ENCODE peak calls at places on chromosomes 7 and 10, in four cellular contexts. M, E, Q and R are unnamed samples.
A peak's percentile ranks its signal among the peaks of the same experiment; 100 is the strongest.

GRCh38 chr10:44959243-44960097 is at the start of gene RASSF4:
- DNase-seq in M (peak; percentile 90), E (peak; percentile 92), Q (peak; percentile 93), R (peak; percentile 92)

GRCh38 chr7:70764004-70764691 is 367.8 kb upstream of the GALNT17 start:
- DNase-seq in M (no peak), E (no peak), Q (no peak), R (no peak)

GRCh38 chr10:103232772-103233488 is 12.8 kb upstream of the RPEL1 start:
- DNase-seq in M (no peak), E (no peak), Q (peak; percentile 22), R (no peak)

GRCh38 chr10:16386855-16387254 is 50.0 kb upstream of the PTER start:
- DNase-seq in M (no peak), E (no peak), Q (no peak), R (no peak)

GRCh38 chr10:71778071-71778470 is 4.8 kb upstream of the VSIR start:
- DNase-seq in M (no peak), E (no peak), Q (no peak), R (no peak)

GRCh38 chr7:155533120-155533826 is 13.1 kb downstream of the CNPY1 start:
- DNase-seq in M (no peak), E (no peak), Q (peak; percentile 25), R (no peak)

GRCh38 chr7:151058766-151059361 is 525 bp upstream of the SLC4A2 start:
- DNase-seq in M (no peak), E (no peak), Q (peak; percentile 66), R (no peak)

GRCh38 chr10:80158598-80159127 is 26.1 kb downstream of the PLAC9 start:
- DNase-seq in M (no peak), E (no peak), Q (peak; percentile 96), R (peak; percentile 95)

GRCh38 chr7:101820703-101821102 is 3.3 kb downstream of the CUX1 start:
- DNase-seq in M (no peak), E (no peak), Q (peak; percentile 18), R (no peak)

GRCh38 chr7:1028775-1029636 is 15.3 kb upstream of the GPR146 start:
- DNase-seq in M (no peak), E (peak; percentile 57), Q (peak; percentile 98), R (peak; percentile 92)

GRCh38 chr10:72334832-72335393 is 19.8 kb downstream of the DNAJB12 start:
- DNase-seq in M (peak; percentile 92), E (peak; percentile 74), Q (no peak), R (peak; percentile 96)

GRCh38 chr7:131803861-131804260 is 247.4 kb upstream of the PODXL start:
- DNase-seq in M (no peak), E (no peak), Q (no peak), R (peak; percentile 63)

GRCh38 chr10:113310317-113310716 is 242.5 kb upstream of the HABP2 start:
- DNase-seq in M (peak; percentile 29), E (no peak), Q (no peak), R (no peak)

GRCh38 chr10:77333610-77334340 is 303.8 kb downstream of the KCNMA1 start:
- DNase-seq in M (no peak), E (no peak), Q (peak; percentile 20), R (no peak)

GRCh38 chr7:111137296-111138195 is 46.6 kb downstream of the LRRN3 start:
- DNase-seq in M (peak; percentile 36), E (no peak), Q (peak; percentile 41), R (no peak)

GRCh38 chr10:102595914-102596313 is 48.4 kb upstream of the TRIM8 start:
- DNase-seq in M (no peak), E (no peak), Q (no peak), R (no peak)

GRCh38 chr10:123891147-123892011 is at the start of gene CPXM2:
- DNase-seq in M (no peak), E (no peak), Q (peak; percentile 58), R (no peak)

GRCh38 chr7:96120856-96121255 is 201.0 kb downstream of the SLC25A13 start:
- DNase-seq in M (no peak), E (no peak), Q (peak; percentile 2), R (no peak)

GRCh38 chr7:93006480-93007095 is 111.2 kb downstream of the SAMD9 start:
- DNase-seq in M (no peak), E (no peak), Q (no peak), R (no peak)

GRCh38 chr7:93884541-93884940 is 6.0 kb downstream of the TFPI2 start:
- DNase-seq in M (no peak), E (no peak), Q (no peak), R (no peak)

GRCh38 chr10:95480102-95480900 is 80.9 kb downstream of the SORBS1 start:
- DNase-seq in M (no peak), E (no peak), Q (peak; percentile 63), R (no peak)

GRCh38 chr7:112898432-112899290 is 108.5 kb upstream of the TMEM168 start:
- DNase-seq in M (peak; percentile 40), E (no peak), Q (peak; percentile 72), R (no peak)

GRCh38 chr7:108455833-108456677 is at the start of gene NRCAM:
- DNase-seq in M (peak; percentile 38), E (peak; percentile 49), Q (peak; percentile 59), R (peak; percentile 91)

GRCh38 chr7:140317597-140317996 is 80.7 kb downstream of the SLC37A3 start:
- DNase-seq in M (no peak), E (no peak), Q (no peak), R (no peak)

GRCh38 chr10:88702848-88703597 is 3.0 kb upstream of the LIPK start:
- DNase-seq in M (no peak), E (no peak), Q (no peak), R (no peak)

GRCh38 chr10:48613015-48613414 is 8.1 kb upstream of the ARHGAP22 start:
- DNase-seq in M (no peak), E (no peak), Q (peak; percentile 53), R (no peak)

GRCh38 chr10:95606922-95607321 is 45.8 kb upstream of the SORBS1 start:
- DNase-seq in M (no peak), E (no peak), Q (no peak), R (no peak)

GRCh38 chr7:121360564-121360963 is 31.8 kb downstream of the WNT16 start:
- DNase-seq in M (no peak), E (no peak), Q (no peak), R (no peak)